ENCODE peak calls at places on chromosome 20, in four cellular contexts. E is activated T-cell treated with anti-CD3 and anti-CD28 coated beads for 1 hour, V is iPS-NIHi11, H is NB4. N is an unnamed sample.

GRCh38 chr20:24772667-24773066 is 176.4 kb upstream of the CST7 start:
- DNase-seq in E (no peak), V (no peak), H (no peak), N (no peak)

GRCh38 chr20:15706719-15707118 is 866.5 kb downstream of the KIF16B start:
- DNase-seq in E (no peak), V (no peak), H (no peak), N (no peak)

GRCh38 chr20:444862-445426 is 17.4 kb downstream of the TBC1D20 start:
- DNase-seq in E (no peak), V (no peak), H (no peak), N (no peak)

GRCh38 chr20:37757550-37757949 is 63.7 kb downstream of the CTNNBL1 start:
- DNase-seq in E (no peak), V (no peak), H (peak), N (no peak)

GRCh38 chr20:44126445-44126844 is 60.5 kb downstream of the JPH2 start:
- DNase-seq in E (no peak), V (no peak), H (no peak), N (no peak)

GRCh38 chr20:2814587-2815051 is at the start of gene C20orf141:
- DNase-seq in E (no peak), V (no peak), H (peak), N (peak)

GRCh38 chr20:38581013-38581412 is at the start of gene ADIG:
- DNase-seq in E (no peak), V (no peak), H (peak), N (no peak)

GRCh38 chr20:56393653-56394052 is 1.2 kb downstream of the CSTF1 start:
- DNase-seq in E (no peak), V (no peak), H (no peak), N (no peak)

GRCh38 chr20:59051666-59052065 is 9.1 kb upstream of the PRELID3B start:
- DNase-seq in E (no peak), V (no peak), H (no peak), N (no peak)

GRCh38 chr20:13284830-13285229 is 63.8 kb downstream of the ISM1 start:
- DNase-seq in E (no peak), V (no peak), H (no peak), N (no peak)

GRCh38 chr20:50717974-50718761 is 13.2 kb upstream of the PARD6B start:
- DNase-seq in E (no peak), V (no peak), H (no peak), N (no peak)

GRCh38 chr20:63357921-63358905 is 2.9 kb downstream of the CHRNA4 start:
- DNase-seq in E (no peak), V (no peak), H (no peak), N (no peak)

GRCh38 chr20:62921119-62921687 is 5.1 kb downstream of the DIDO1 start:
- DNase-seq in E (peak), V (peak), H (peak), N (no peak)

GRCh38 chr20:35610833-35611427 is 4.7 kb upstream of the SPAG4 start:
- DNase-seq in E (no peak), V (no peak), H (no peak), N (no peak)

GRCh38 chr20:22830138-22830537 is 205.0 kb upstream of the SSTR4 start:
- DNase-seq in E (no peak), V (no peak), H (no peak), N (no peak)

GRCh38 chr20:14036567-14036966 is 41.3 kb downstream of the MACROD2 start:
- DNase-seq in E (no peak), V (no peak), H (no peak), N (no peak)

GRCh38 chr20:50294164-50295088 is 103.8 kb downstream of the CEBPB start:
- DNase-seq in E (no peak), V (peak), H (peak), N (no peak)

GRCh38 chr20:23193985-23194384 is 107.9 kb upstream of the CD93 start:
- DNase-seq in E (no peak), V (no peak), H (peak), N (no peak)

GRCh38 chr20:47347661-47348462 is 8.6 kb downstream of the ZMYND8 start:
- DNase-seq in E (no peak), V (no peak), H (no peak), N (no peak)

GRCh38 chr20:32762754-32763201 is 593 bp downstream of the DNMT3B start:
- DNase-seq in E (no peak), V (no peak), H (peak), N (no peak)

GRCh38 chr20:5513975-5514516 is 197.3 kb upstream of the PROKR2 start:
- DNase-seq in E (no peak), V (no peak), H (no peak), N (no peak)

GRCh38 chr20:22403860-22404608 is 180.3 kb downstream of the FOXA2 start:
- DNase-seq in E (no peak), V (no peak), H (no peak), N (no peak)

GRCh38 chr20:38167851-38168760 is 3.0 kb upstream of the TGM2 start:
- DNase-seq in E (no peak), V (no peak), H (peak), N (peak)

GRCh38 chr20:25025986-25026605 is 31.8 kb downstream of the ACSS1 start:
- DNase-seq in E (no peak), V (no peak), H (no peak), N (peak)

GRCh38 chr20:25220021-25220730 is 24.7 kb downstream of the ENTPD6 start:
- DNase-seq in E (no peak), V (peak), H (peak), N (no peak)

GRCh38 chr20:48283470-48284110 is 498.3 kb upstream of the SULF2 start:
- DNase-seq in E (no peak), V (no peak), H (no peak), N (no peak)

GRCh38 chr20:24052599-24053275 is 64.2 kb upstream of the GGTLC1 start:
- DNase-seq in E (no peak), V (no peak), H (no peak), N (no peak)

GRCh38 chr20:47764154-47764734 is 21.0 kb downstream of the SULF2 start:
- DNase-seq in E (no peak), V (peak), H (peak), N (no peak)

GRCh38 chr20:63295422-63295821 is 2.4 kb downstream of the COL20A1 start:
- DNase-seq in E (no peak), V (no peak), H (no peak), N (no peak)

GRCh38 chr20:45247860-45248259 is 6.5 kb downstream of the SLPI start:
- DNase-seq in E (no peak), V (no peak), H (no peak), N (no peak)

GRCh38 chr20:25040438-25040831 is 17.5 kb downstream of the ACSS1 start:
- DNase-seq in E (no peak), V (no peak), H (no peak), N (no peak)

GRCh38 chr20:19944772-19945459 is 72.2 kb upstream of the NAA20 start:
- DNase-seq in E (no peak), V (no peak), H (no peak), N (no peak)

GRCh38 chr20:48455606-48456360 is 372.0 kb downstream of the PREX1 start:
- DNase-seq in E (no peak), V (no peak), H (no peak), N (no peak)

GRCh38 chr20:35007413-35007812 is 51.7 kb downstream of the MYH7B start:
- DNase-seq in E (no peak), V (no peak), H (no peak), N (no peak)

GRCh38 chr20:1415667-1416468 is 23.0 kb upstream of the FKBP1A start:
- DNase-seq in E (no peak), V (peak), H (peak), N (no peak)

GRCh38 chr20:16062661-16063591 is 510.3 kb downstream of the KIF16B start:
- DNase-seq in E (no peak), V (no peak), H (no peak), N (no peak)

GRCh38 chr20:51985013-51985415 is 182.7 kb upstream of the SALL4 start:
- DNase-seq in E (no peak), V (peak), H (peak), N (no peak)

GRCh38 chr20:4102381-4102780 is 87.0 kb upstream of the RNF24 start:
- DNase-seq in E (no peak), V (no peak), H (no peak), N (no peak)

GRCh38 chr20:35626386-35627001 is 10.9 kb downstream of the SPAG4 start:
- DNase-seq in E (no peak), V (no peak), H (no peak), N (no peak)

N was measured in GF-D8.